ENCODE peak calls at places on chromosomes 4 and X, in four cellular contexts. X is foreskin fibroblast; T is astrocyte of the cerebellum; H is CD4-positive, alpha-beta memory T cell. J is an unnamed sample.

GRCh38 chr4:185305979-185306442 is 89.7 kb downstream of the LRP2BP start:
- DNase-seq in X (peak), T (peak), H (no peak), J (no peak)

GRCh38 chr4:26130173-26130572 is 190.6 kb upstream of the RBPJ start:
- DNase-seq in X (no peak), T (no peak), H (no peak), J (no peak)

GRCh38 chrX:109389917-109390316 is 92.0 kb downstream of the GUCY2F start:
- DNase-seq in X (no peak), T (no peak), H (no peak), J (no peak)

GRCh38 chrX:7788334-7788733 is 54.6 kb upstream of the VCX start:
- DNase-seq in X (no peak), T (no peak), H (no peak), J (no peak)

GRCh38 chr4:1367936-1368289 is 20.9 kb downstream of the UVSSA start:
- DNase-seq in X (no peak), T (no peak), H (no peak), J (no peak)

GRCh38 chr4:40848251-40848650 is 98.5 kb downstream of the NSUN7 start:
- DNase-seq in X (no peak), T (no peak), H (no peak), J (no peak)

GRCh38 chr4:151324449-151325319 is 721 bp downstream of the SH3D19 start:
- DNase-seq in X (peak), T (no peak), H (no peak), J (no peak)

GRCh38 chr4:84878090-84878489 is 88.4 kb downstream of the WDFY3 start:
- DNase-seq in X (peak), T (no peak), H (no peak), J (no peak)

GRCh38 chr4:76518241-76518640 is 83.2 kb downstream of the SHROOM3 start:
- DNase-seq in X (peak), T (no peak), H (no peak), J (no peak)

GRCh38 chr4:48396043-48396442 is 54.7 kb downstream of the SLAIN2 start:
- DNase-seq in X (no peak), T (no peak), H (no peak), J (no peak)

GRCh38 chrX:110504947-110505346 is 146.3 kb downstream of the RTL9 start:
- DNase-seq in X (no peak), T (no peak), H (no peak), J (no peak)

GRCh38 chr4:120718979-120719566 is 203.5 kb downstream of the PRDM5 start:
- DNase-seq in X (peak), T (peak), H (no peak), J (peak)

GRCh38 chr4:10808591-10808990 is 124.0 kb upstream of the CLNK start:
- DNase-seq in X (peak), T (peak), H (no peak), J (no peak)

GRCh38 chr4:1290165-1290977 is 680 bp downstream of the MAEA start:
- DNase-seq in X (peak), T (no peak), H (no peak), J (no peak)

GRCh38 chrX:20412871-20413486 is 146.3 kb upstream of the RPS6KA3 start:
- DNase-seq in X (no peak), T (no peak), H (peak), J (peak)

GRCh38 chrX:124940536-124940935 is 379.1 kb upstream of the TEX13C start:
- DNase-seq in X (no peak), T (no peak), H (no peak), J (no peak)

GRCh38 chr4:7908668-7909067 is 31.0 kb downstream of the AFAP1 start:
- DNase-seq in X (no peak), T (no peak), H (no peak), J (no peak)

GRCh38 chr4:184232212-184232611 is 14.5 kb upstream of the ENPP6 start:
- DNase-seq in X (no peak), T (no peak), H (no peak), J (no peak)

GRCh38 chrX:134020910-134021309 is 35.5 kb upstream of the GPC3 start:
- DNase-seq in X (no peak), T (no peak), H (no peak), J (no peak)

GRCh38 chr4:140637836-140638235 is 69.1 kb upstream of the UCP1 start:
- DNase-seq in X (peak), T (no peak), H (peak), J (peak)

GRCh38 chr4:169148851-169149250 is 121.9 kb downstream of the SH3RF1 start:
- DNase-seq in X (no peak), T (no peak), H (no peak), J (no peak)

GRCh38 chrX:149129767-149130166 is 375.3 kb downstream of the IDS start:
- DNase-seq in X (no peak), T (no peak), H (no peak), J (no peak)

J was measured in CD4-positive, CD25-positive, alpha-beta regulatory T cell.